ENCODE peak calls at places on chromosomes 12 and 14, in five cellular contexts. D is A549, Q is endothelial cell of umbilical vein, L is K562, Y is GM12878. X is an unnamed sample.

GRCh38 chr12:63893170-63893569 is 48.7 kb downstream of the SRGAP1 start:
- DNase-seq in D (no peak), Q (no peak), L (no peak), Y (no peak), X (no peak)

GRCh38 chr12:119911147-119911546 is 34.0 kb upstream of the CIT start:
- DNase-seq in D (no peak), Q (no peak), L (no peak), Y (no peak), X (no peak)

GRCh38 chr12:42163913-42164312 is 19.2 kb upstream of the GXYLT1 start:
- DNase-seq in D (peak; percentile 46), Q (no peak), L (no peak), Y (no peak), X (no peak)

GRCh38 chr14:93857081-93857480 is 68.8 kb upstream of the PRIMA1 start:
- DNase-seq in D (no peak), Q (no peak), L (no peak), Y (no peak), X (no peak)

GRCh38 chr12:101777978-101778377 is 38.7 kb upstream of the SYCP3 start:
- DNase-seq in D (no peak), Q (no peak), L (no peak), Y (no peak), X (no peak)

GRCh38 chr12:105322070-105322469 is 8.4 kb upstream of the C12orf75 start:
- DNase-seq in D (no peak), Q (no peak), L (no peak), Y (no peak), X (no peak)

GRCh38 chr12:16691624-16692023 is 85.7 kb upstream of the LMO3 start:
- DNase-seq in D (no peak), Q (no peak), L (no peak), Y (no peak), X (no peak)

GRCh38 chr12:124352839-124353238 is 57.9 kb downstream of the RFLNA start:
- DNase-seq in D (peak; percentile 62), Q (peak; percentile 42), L (peak; percentile 67), Y (no peak), X (no peak)

GRCh38 chr12:2842948-2843347 is 8.1 kb upstream of the NRIP2 start:
- DNase-seq in D (no peak), Q (no peak), L (no peak), Y (no peak), X (no peak)

GRCh38 chr12:64392221-64392620 is 1.7 kb upstream of the C12orf56 start:
- DNase-seq in D (peak; percentile 74), Q (peak; percentile 59), L (no peak), Y (no peak), X (peak; percentile 59)

GRCh38 chr12:53453953-53454640 is 2.2 kb downstream of the PCBP2 start:
- DNase-seq in D (no peak), Q (no peak), L (no peak), Y (no peak), X (no peak)

GRCh38 chr12:25789520-25789919 is 169.0 kb upstream of the RASSF8 start:
- DNase-seq in D (no peak), Q (peak; percentile 83), L (no peak), Y (no peak), X (peak; percentile 46)

GRCh38 chr12:106956048-106956935 is 585 bp downstream of the TMEM263 start:
- DNase-seq in D (peak; percentile 90), Q (peak; percentile 88), L (peak; percentile 67), Y (peak; percentile 15), X (peak; percentile 76)

GRCh38 chr12:29732211-29732992 is 51.3 kb downstream of the TMTC1 start:
- DNase-seq in D (no peak), Q (peak; percentile 75), L (no peak), Y (no peak), X (no peak)

GRCh38 chr12:9096563-9097176 is 19.0 kb downstream of the A2M start:
- DNase-seq in D (no peak), Q (no peak), L (no peak), Y (no peak), X (peak; percentile 52)

GRCh38 chr12:122062832-122063690 is 15.5 kb upstream of the MLXIP start:
- DNase-seq in D (peak; percentile 81), Q (peak; percentile 96), L (peak; percentile 59), Y (no peak), X (peak; percentile 83)

GRCh38 chr14:104284107-104284592 is 145.8 kb downstream of the KIF26A start:
- DNase-seq in D (no peak), Q (no peak), L (no peak), Y (no peak), X (no peak)

GRCh38 chr12:67482751-67483661 is 165.5 kb upstream of the DYRK2 start:
- DNase-seq in D (no peak), Q (no peak), L (no peak), Y (peak; percentile 66), X (peak; percentile 60)

DNA sequence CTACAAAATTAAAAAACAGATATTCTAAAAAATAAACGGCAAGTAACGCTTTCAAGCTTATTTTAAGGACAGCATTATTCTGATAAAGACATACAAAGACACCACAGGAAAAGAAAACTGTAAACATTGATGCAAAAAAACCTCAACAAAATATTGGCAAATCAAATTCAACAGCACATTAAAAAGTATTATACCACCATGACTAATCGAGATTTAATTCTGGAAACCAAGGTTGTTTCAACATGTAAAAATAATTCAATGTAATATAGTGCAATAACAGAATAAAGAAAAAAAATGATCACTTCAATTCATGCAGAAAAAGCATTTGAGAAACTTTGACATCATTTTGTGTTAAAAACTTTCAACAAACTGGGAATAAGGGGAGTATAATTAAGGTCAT is 1323.2 kb downstream of the FSCB start:
- DNase-seq in D (no peak), Q (no peak), L (no peak), Y (no peak), X (no peak)
- TF ChIP-seq POLR2A in D (no peak), Q (no peak), L (no peak), Y (no peak), X (no peak)

DNA sequence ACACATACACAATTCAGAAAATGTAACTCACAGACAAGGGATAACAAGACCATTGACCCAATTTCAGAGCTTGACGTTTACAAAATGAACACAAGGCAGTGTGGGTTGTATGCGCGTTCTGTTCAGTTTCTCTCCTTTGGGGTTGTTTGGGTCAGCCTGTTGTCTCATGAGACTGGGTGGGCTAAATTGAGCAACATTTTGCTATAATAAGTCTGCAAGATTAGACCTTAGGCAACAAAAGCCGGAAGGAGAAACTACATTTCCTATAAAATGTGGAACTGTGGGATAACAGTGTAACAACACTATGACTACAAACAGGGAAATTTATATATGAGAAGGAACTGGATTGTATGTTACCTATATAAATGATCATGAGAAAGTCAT is 18.9 kb upstream of the LTA4H start:
- DNase-seq in D (no peak), Q (peak; percentile 94), L (no peak), Y (no peak), X (peak; percentile 91)
- TF ChIP-seq CTCF in D (no peak), Q (no peak), L (no peak), Y (no peak), X (no peak)

GRCh38 chr14:102319351-102320032 is at the start of gene ZNF839:
- DNase-seq in D (peak; percentile 93), Q (peak; percentile 81), L (peak; percentile 85), Y (no peak), X (peak; percentile 90)

GRCh38 chr14:102320671-102321455 is 1.3 kb downstream of the ZNF839 start:
- DNase-seq in D (no peak), Q (no peak), L (no peak), Y (no peak), X (no peak)

GRCh38 chr14:102318781-102319276 is 717 bp upstream of the ZNF839 start:
- DNase-seq in D (no peak), Q (no peak), L (no peak), Y (no peak), X (no peak)

GRCh38 chr14:102321456-102322101 is 2.0 kb downstream of the ZNF839 start:
- DNase-seq in D (no peak), Q (no peak), L (no peak), Y (no peak), X (no peak)

DNA sequence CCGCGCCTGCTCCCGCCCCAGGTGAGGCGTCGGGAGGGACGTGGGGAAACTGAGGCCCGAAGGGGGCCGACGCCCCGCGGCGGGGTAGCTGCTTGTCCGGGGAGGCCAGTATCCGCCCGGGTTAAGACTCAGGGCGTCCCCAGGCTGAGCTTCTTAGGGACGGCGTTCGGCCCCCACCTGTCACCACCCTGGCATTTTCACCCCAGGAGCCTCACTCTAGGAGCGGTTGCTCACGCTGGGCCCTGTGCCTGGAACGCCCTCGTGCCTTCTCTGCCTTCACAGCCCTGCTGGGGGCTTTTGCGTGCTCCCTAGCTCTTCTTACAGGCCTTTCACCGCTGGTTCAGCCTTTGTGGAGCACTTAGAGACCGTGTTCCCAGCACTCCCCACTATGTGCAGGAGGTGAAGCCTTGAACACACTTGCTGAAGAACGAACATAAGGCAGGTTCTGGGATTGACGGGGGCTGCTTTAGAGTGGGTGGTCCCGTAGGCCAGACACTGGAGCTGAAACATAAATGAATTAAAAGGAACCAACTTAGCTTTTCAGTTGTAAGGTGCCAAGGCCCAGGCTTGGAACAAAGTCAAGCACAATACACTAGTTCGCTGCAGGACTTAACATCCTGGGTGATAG is 601 bp downstream of the ZNF839 start:
- DNase-seq in D (no peak), Q (peak; percentile 57), L (peak; percentile 19), Y (no peak), X (peak; percentile 57)
- TF ChIP-seq MYC in D (no peak), Q (no peak), L (no peak), Y (no peak), X (no peak)

GRCh38 chr12:15220961-15221885 is at the start of gene RERG:
- DNase-seq in D (peak; percentile 78), Q (peak; percentile 78), L (peak; percentile 17), Y (peak; percentile 5), X (peak; percentile 81)
- TF ChIP-seq POLR2A in D (no peak), Q (no peak), L (no peak), Y (no peak), X (no peak)